ENCODE peak calls at places on chromosome 7, in nine cellular contexts. T, J, S, R, Y, X, A, B and C are unnamed samples.

GRCh38 chr7:19815546-19815945 is 42.1 kb upstream of the TMEM196 start:
- DNase-seq in A (no peak), Y (no peak), B (no peak), T (no peak), X (no peak), R (no peak), J (no peak), S (peak), C (no peak)

GRCh38 chr7:4556868-4557620 is 125.1 kb upstream of the FOXK1 start:
- DNase-seq in S (no peak), A (no peak), Y (no peak), X (no peak), T (no peak), B (no peak), J (no peak), R (no peak), C (no peak)

GRCh38 chr7:95545007-95545615 is 51.2 kb downstream of the PDK4 start:
- DNase-seq in A (peak), B (peak), R (peak), Y (no peak), J (peak), X (no peak), S (peak), T (peak), C (no peak)

GRCh38 chr7:65967361-65968155 is 14.5 kb downstream of the GUSB start:
- DNase-seq in Y (no peak), J (no peak), A (no peak), B (no peak), X (no peak), R (no peak), S (no peak), T (no peak), C (no peak)

GRCh38 chr7:115230882-115231508 is 309.1 kb downstream of the MDFIC start:
- DNase-seq in A (no peak), B (peak), S (peak), J (peak), T (no peak), X (no peak), Y (no peak), R (peak), C (no peak)

GRCh38 chr7:51079494-51079893 is 237.1 kb downstream of the COBL start:
- DNase-seq in A (no peak), R (no peak), X (no peak), S (peak), Y (no peak), T (no peak), B (no peak), J (no peak), C (no peak)

GRCh38 chr7:88226886-88227516 is 7.2 kb upstream of the SRI start:
- DNase-seq in A (peak), X (no peak), Y (peak), R (peak), S (peak), T (peak), B (peak), J (peak), C (no peak)

GRCh38 chr7:36309716-36310115 is 79.9 kb upstream of the ANLN start:
- DNase-seq in A (no peak), Y (no peak), S (no peak), B (no peak), R (no peak), J (no peak), T (no peak), X (no peak), C (no peak)

GRCh38 chr7:156122752-156123354 is 310.6 kb upstream of the SHH start:
- DNase-seq in J (no peak), S (no peak), Y (no peak), A (no peak), X (no peak), B (no peak), T (no peak), R (no peak), C (no peak)

GRCh38 chr7:155702616-155703015 is 58.2 kb downstream of the RBM33 start:
- DNase-seq in B (no peak), R (no peak), J (no peak), Y (no peak), T (no peak), X (no peak), S (peak), A (no peak), C (no peak)

GRCh38 chr7:159115601-159116501 is 28.8 kb downstream of the VIPR2 start:
- DNase-seq in X (peak), T (no peak), R (no peak), Y (no peak), A (no peak), B (no peak), S (no peak), J (no peak), C (no peak)

GRCh38 chr7:100190059-100190711 is 12.5 kb downstream of the STAG3 start:
- DNase-seq in B (peak), Y (no peak), T (no peak), J (no peak), S (peak), R (peak), A (no peak), X (no peak), C (no peak)

GRCh38 chr7:116180302-116180701 is 30.0 kb upstream of the TES start:
- DNase-seq in S (peak), T (no peak), X (no peak), J (peak), B (peak), Y (no peak), R (peak), A (no peak), C (no peak)

GRCh38 chr7:22452142-22452763 is 47.7 kb downstream of the STEAP1B start:
- DNase-seq in J (peak), X (peak), Y (peak), R (peak), A (peak), T (peak), S (peak), B (peak), C (no peak)

GRCh38 chr7:68256295-68256694 is 1259.7 kb downstream of the TYW1 start:
- DNase-seq in T (no peak), A (no peak), X (no peak), J (no peak), B (no peak), Y (no peak), R (no peak), S (no peak), C (no peak)

GRCh38 chr7:137909042-137909441 is 62.3 kb upstream of the DGKI start:
- DNase-seq in T (no peak), J (no peak), R (peak), S (no peak), A (no peak), B (no peak), X (no peak), Y (no peak), C (no peak)

GRCh38 chr7:55158541-55158940 is 139.7 kb downstream of the EGFR start:
- DNase-seq in A (no peak), T (no peak), B (no peak), J (peak), S (peak), R (no peak), X (no peak), Y (no peak), C (no peak)

GRCh38 chr7:17608114-17608833 is 309.8 kb downstream of the AHR start:
- DNase-seq in A (no peak), B (no peak), Y (no peak), S (peak), R (peak), T (no peak), X (no peak), J (no peak), C (no peak)

GRCh38 chr7:86469680-86470295 is 173.9 kb upstream of the GRM3 start:
- DNase-seq in A (peak), Y (no peak), S (peak), X (peak), R (peak), B (peak), J (peak), T (peak), C (peak)

GRCh38 chr7:2048006-2048405 is 184.7 kb downstream of the MAD1L1 start:
- DNase-seq in S (no peak), Y (peak), T (no peak), X (no peak), B (no peak), J (no peak), A (no peak), R (no peak), C (no peak)

GRCh38 chr7:8260871-8261707 is 878 bp downstream of the ICA1 start:
- DNase-seq in B (peak), S (peak), A (peak), Y (peak), T (peak), J (peak), R (peak), X (peak), C (no peak)

GRCh38 chr7:4051696-4052095 is 630.4 kb upstream of the FOXK1 start:
- DNase-seq in Y (no peak), T (no peak), R (no peak), S (no peak), B (no peak), X (no peak), J (no peak), A (no peak), C (no peak)

GRCh38 chr7:126715076-126715475 is 537.7 kb downstream of the GRM8 start:
- DNase-seq in A (no peak), S (no peak), R (no peak), T (no peak), J (no peak), Y (no peak), X (no peak), B (no peak), C (no peak)

GRCh38 chr7:114630186-114630824 is 215.7 kb downstream of the FOXP2 start:
- DNase-seq in J (peak), R (no peak), Y (no peak), A (no peak), B (no peak), T (no peak), X (no peak), S (no peak), C (no peak)

GRCh38 chr7:47190462-47190861 is 391.4 kb downstream of the TNS3 start:
- DNase-seq in X (peak), Y (no peak), T (no peak), J (no peak), B (no peak), S (no peak), R (no peak), A (no peak), C (no peak)

GRCh38 chr7:110522751-110523200 is 568.2 kb upstream of the LRRN3 start:
- DNase-seq in A (no peak), X (no peak), Y (no peak), R (peak), T (no peak), S (peak), B (peak), J (peak), C (no peak)

GRCh38 chr7:130965515-130965914 is 231.5 kb upstream of the KLF14 start:
- DNase-seq in Y (no peak), S (no peak), J (no peak), A (no peak), R (no peak), X (no peak), B (no peak), T (no peak), C (no peak)

GRCh38 chr7:81211617-81212016 is 292.8 kb upstream of the SEMA3C start:
- DNase-seq in S (no peak), X (no peak), T (no peak), R (peak), A (no peak), J (no peak), B (no peak), Y (no peak), C (no peak)

GRCh38 chr7:20602306-20602705 is 13.2 kb upstream of the ABCB5 start:
- DNase-seq in A (no peak), B (no peak), T (no peak), Y (no peak), R (no peak), J (no peak), X (no peak), S (no peak), C (no peak)

GRCh38 chr7:38492010-38492409 is 139.2 kb downstream of the AMPH start:
- DNase-seq in A (no peak), Y (no peak), B (no peak), X (no peak), R (no peak), T (no peak), J (no peak), S (no peak), C (no peak)

GRCh38 chr7:44769381-44770209 is 20.9 kb downstream of the ZMIZ2 start:
- DNase-seq in A (peak), Y (no peak), R (peak), J (no peak), S (peak), X (no peak), T (no peak), B (no peak), C (peak)

GRCh38 chr7:69839782-69840181 is 241.5 kb downstream of the AUTS2 start:
- DNase-seq in J (no peak), T (no peak), R (no peak), A (no peak), S (no peak), B (no peak), X (no peak), Y (no peak), C (no peak)

GRCh38 chr7:74026406-74027123 is 1.4 kb upstream of the ELN start:
- DNase-seq in Y (peak), S (peak), X (peak), R (peak), B (peak), J (peak), T (peak), A (peak), C (no peak)

GRCh38 chr7:33982425-33982786 is 77.1 kb downstream of the BMPER start:
- DNase-seq in B (no peak), J (no peak), S (peak), Y (no peak), T (no peak), A (no peak), X (peak), R (peak), C (no peak)
- TF ChIP-seq CTCF in B (peak), J (peak), S (peak), Y (peak), T (no peak), A (peak), X (peak), R (peak), C (no peak)

DNA sequence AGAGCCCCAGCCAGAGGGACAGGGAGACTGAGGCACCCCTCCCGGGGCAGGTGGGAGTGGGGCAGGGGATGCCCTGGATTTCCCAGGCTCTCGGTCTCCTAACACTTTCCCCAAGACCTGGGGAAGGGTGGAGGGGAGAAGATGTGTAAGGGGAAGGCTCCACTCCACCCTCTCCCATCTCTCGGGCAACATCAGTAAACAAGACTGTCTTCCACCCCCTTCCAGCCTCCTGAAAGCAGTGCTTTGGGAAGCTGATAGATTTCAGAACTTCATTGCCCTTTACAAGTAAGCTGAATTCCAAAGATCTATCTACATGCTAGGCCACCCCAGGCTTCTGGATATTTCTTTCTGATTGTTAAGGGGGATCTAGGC is 3.7 kb downstream of the FLNC start:
- DNase-seq in S (no peak), Y (no peak), R (peak), B (no peak), J (peak), T (no peak), X (no peak), A (no peak), C (no peak)
- H3K4me3 ChIP-seq in S (no peak), Y (no peak), R (no peak), B (no peak), J (no peak), T (no peak), X (no peak), A (no peak), C (no peak)

DNA sequence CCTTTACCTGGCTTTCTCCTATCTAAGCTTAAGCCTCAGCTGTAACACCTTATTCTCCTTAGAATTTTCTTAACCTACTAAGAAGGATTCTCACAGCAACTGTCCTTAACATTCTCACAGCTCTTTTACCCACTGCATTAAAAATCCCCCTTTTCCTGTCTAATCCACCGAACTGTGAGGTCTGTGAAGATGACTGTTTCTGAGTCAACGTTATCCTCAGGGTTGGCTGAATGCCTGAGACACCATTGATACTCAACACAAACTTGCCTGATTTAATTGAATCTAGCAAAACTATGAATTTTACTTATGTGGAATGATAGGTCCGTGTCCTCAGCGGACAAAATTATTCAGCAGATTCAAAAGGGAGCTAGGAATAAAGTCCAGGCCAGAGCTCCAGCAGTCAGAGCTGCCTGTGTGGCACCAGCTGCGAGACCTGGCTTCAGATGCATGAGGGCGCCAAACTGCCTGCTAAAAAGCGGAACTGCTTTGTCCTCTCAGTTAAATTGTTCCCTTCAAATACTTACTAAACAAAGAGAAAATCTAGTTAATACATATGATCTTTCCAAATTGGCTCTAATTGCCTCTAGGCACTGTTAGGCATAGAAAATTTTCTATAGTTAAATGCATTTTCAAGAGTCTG is 33.4 kb upstream of the VWDE start:
- DNase-seq in B (no peak), Y (no peak), J (peak), A (no peak), X (peak), S (peak), R (peak), T (no peak), C (no peak)
- TF ChIP-seq CTCF in B (peak), Y (no peak), J (peak), A (no peak), X (peak), S (peak), R (peak), T (no peak), C (peak)

DNA sequence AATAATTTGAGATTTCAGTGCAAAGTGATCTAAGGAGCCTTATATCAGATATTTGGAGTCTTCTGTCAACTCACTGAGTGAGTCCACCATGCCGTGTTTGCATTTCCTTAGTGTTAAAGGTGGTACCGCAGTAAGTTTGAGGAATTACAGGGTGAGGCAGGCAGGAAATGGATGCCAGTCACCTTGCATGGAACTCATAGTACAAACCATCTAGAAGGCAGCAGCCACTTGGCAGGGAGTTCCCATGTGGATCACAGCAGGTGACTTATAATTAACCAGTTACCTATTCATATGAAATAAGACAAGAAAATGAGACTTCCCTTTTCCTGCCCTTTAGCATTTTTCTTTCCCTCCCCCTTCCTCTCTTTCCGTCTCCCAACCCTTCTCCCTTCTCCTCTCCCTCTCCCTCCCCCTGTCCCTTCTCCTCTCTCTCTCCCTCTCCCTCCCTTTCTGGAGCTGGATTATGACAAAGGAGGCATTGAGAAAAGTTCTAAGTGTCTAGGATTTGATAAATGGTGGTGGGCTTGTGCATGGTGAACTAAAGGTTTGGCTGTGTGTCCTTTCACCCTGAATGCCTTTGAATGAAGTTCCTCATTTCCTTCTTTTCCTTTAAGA is 94.1 kb downstream of the LRRC4 start:
- DNase-seq in J (no peak), Y (no peak), B (no peak), A (no peak), S (no peak), X (no peak), R (no peak), T (no peak), C (no peak)
- H3K4me3 ChIP-seq in J (no peak), Y (no peak), B (no peak), A (no peak), S (no peak), X (no peak), R (no peak), T (no peak), C (no peak)

DNA sequence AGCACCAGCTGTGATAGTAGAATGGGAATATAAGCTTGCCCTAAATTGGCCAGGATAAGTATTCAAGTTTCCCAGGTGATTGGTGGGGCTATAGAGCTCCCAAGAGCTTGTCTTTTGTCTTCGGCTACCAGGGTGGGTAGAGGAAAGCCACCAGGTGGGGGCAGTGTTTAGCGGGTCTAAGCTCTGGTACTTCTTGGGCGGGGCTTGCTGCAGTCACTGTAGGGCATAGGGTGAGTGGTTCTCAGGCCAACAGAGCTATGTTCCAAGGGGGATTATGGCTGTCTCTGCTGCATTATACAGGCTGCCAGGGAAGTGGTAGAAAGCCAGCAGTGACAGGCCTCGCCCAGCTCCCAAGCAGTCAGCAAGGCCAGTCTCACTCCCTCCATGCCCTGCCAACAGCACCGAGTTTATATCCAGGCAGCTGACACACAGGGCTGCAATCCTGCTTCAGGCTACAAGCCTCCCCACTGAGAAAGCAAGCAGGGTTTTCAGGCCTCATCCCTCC is 110.7 kb downstream of the ZNF467 start:
- DNase-seq in J (peak), Y (peak), X (peak), T (peak), R (peak), S (peak), B (peak), A (peak), C (peak)
- TF ChIP-seq CTCF in J (peak), Y (peak), X (peak), T (peak), R (peak), S (peak), B (peak), A (peak), C (peak)

DNA sequence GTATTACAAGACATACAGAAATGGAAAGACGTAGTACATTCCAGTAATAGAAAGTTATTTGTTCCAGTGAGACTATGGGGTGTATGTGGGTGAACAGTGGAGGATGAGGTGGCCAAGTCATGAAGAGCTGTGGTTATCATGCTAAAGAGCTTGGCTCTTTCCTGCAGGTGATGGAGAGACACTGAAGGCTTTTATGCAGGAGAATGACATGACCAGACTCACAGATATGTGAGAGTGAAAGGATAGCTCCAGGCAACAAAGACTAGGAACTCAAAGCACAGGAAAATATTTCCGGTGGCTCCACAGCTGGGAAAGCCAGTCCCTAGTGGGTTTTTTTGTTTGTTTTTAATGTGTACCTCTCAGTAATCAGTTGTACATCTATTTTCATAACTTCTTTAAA is 133.5 kb downstream of the TSPAN12 start:
- DNase-seq in X (no peak), A (no peak), B (no peak), R (no peak), J (no peak), Y (no peak), T (no peak), S (no peak), C (no peak)
- H3K4me3 ChIP-seq in X (no peak), A (no peak), B (no peak), R (no peak), J (no peak), Y (no peak), T (no peak), S (no peak), C (no peak)